ENCODE peak calls at places on chromosomes 16 and 17, in nine cellular contexts. One of them, this sample, is unnamed.
A peak's percentile ranks its signal among the peaks of the same experiment; 100 is the strongest.

GRCh38 chr17:70168979-70169706 is at the start of gene KCNJ2:
- DNase-seq in left cardiac atrium: peak; percentile 90
- DNase-seq in activated T-cell treated with anti-CD3 and anti-CD28 coated beads, Interleukin-2, amount 50 U/mL, for 72 hours: peak; percentile 69
- DNase-seq in kidney glomerular epithelial cell: peak; percentile 69
- DNase-seq in WTC11: peak; percentile 89
- DNase-seq in A549: peak; percentile 85
- DNase-seq in nucleus accumbens: peak; percentile 84
- DNase-seq in spleen: peak; percentile 97
- DNase-seq in stimulated activated CD8-positive, alpha-beta memory T cell treated with anti-CD3 and anti-CD28 coated beads, Interleukin-4, amount 100 ng/mL, for 24 hours: peak; percentile 31
- DNase-seq in this sample: peak; percentile 38

GRCh38 chr17:16491703-16492612 is at the start of gene LRRC75A:
- DNase-seq in A549: peak; percentile 53
- DNase-seq in stimulated activated CD8-positive, alpha-beta memory T cell treated with anti-CD3 and anti-CD28 coated beads, Interleukin-4, amount 100 ng/mL, for 24 hours: peak; percentile 45
- DNase-seq in nucleus accumbens: no peak
- DNase-seq in spleen: peak; percentile 88
- DNase-seq in WTC11: peak; percentile 75
- DNase-seq in left cardiac atrium: peak; percentile 43
- DNase-seq in kidney glomerular epithelial cell: no peak
- DNase-seq in activated T-cell treated with anti-CD3 and anti-CD28 coated beads, Interleukin-2, amount 50 U/mL, for 72 hours: peak; percentile 63
- DNase-seq in this sample: peak; percentile 24

GRCh38 chr16:15822957-15823356 is 33.9 kb downstream of the MYH11 start:
- DNase-seq in A549: no peak
- DNase-seq in stimulated activated CD8-positive, alpha-beta memory T cell treated with anti-CD3 and anti-CD28 coated beads, Interleukin-4, amount 100 ng/mL, for 24 hours: no peak
- DNase-seq in activated T-cell treated with anti-CD3 and anti-CD28 coated beads, Interleukin-2, amount 50 U/mL, for 72 hours: no peak
- DNase-seq in kidney glomerular epithelial cell: no peak
- DNase-seq in nucleus accumbens: no peak
- DNase-seq in WTC11: no peak
- DNase-seq in left cardiac atrium: no peak
- DNase-seq in spleen: peak; percentile 68
- DNase-seq in this sample: no peak

GRCh38 chr16:2081685-2082084 is 33.9 kb downstream of the TSC2 start:
- DNase-seq in activated T-cell treated with anti-CD3 and anti-CD28 coated beads, Interleukin-2, amount 50 U/mL, for 72 hours: no peak
- DNase-seq in left cardiac atrium: no peak
- DNase-seq in spleen: no peak
- DNase-seq in A549: no peak
- DNase-seq in WTC11: no peak
- DNase-seq in kidney glomerular epithelial cell: no peak
- DNase-seq in nucleus accumbens: no peak
- DNase-seq in stimulated activated CD8-positive, alpha-beta memory T cell treated with anti-CD3 and anti-CD28 coated beads, Interleukin-4, amount 100 ng/mL, for 24 hours: no peak
- DNase-seq in this sample: no peak

GRCh38 chr17:30092886-30093285 is 23.7 kb upstream of the NSRP1 start:
- DNase-seq in stimulated activated CD8-positive, alpha-beta memory T cell treated with anti-CD3 and anti-CD28 coated beads, Interleukin-4, amount 100 ng/mL, for 24 hours: no peak
- DNase-seq in spleen: no peak
- DNase-seq in activated T-cell treated with anti-CD3 and anti-CD28 coated beads, Interleukin-2, amount 50 U/mL, for 72 hours: no peak
- DNase-seq in kidney glomerular epithelial cell: no peak
- DNase-seq in left cardiac atrium: no peak
- DNase-seq in nucleus accumbens: no peak
- DNase-seq in WTC11: no peak
- DNase-seq in A549: no peak
- DNase-seq in this sample: no peak

GRCh38 chr16:69073181-69073669 is 32.2 kb upstream of the HAS3 start:
- DNase-seq in activated T-cell treated with anti-CD3 and anti-CD28 coated beads, Interleukin-2, amount 50 U/mL, for 72 hours: no peak
- DNase-seq in WTC11: no peak
- DNase-seq in left cardiac atrium: no peak
- DNase-seq in nucleus accumbens: no peak
- DNase-seq in spleen: no peak
- DNase-seq in kidney glomerular epithelial cell: peak; percentile 82
- DNase-seq in A549: peak; percentile 64
- DNase-seq in stimulated activated CD8-positive, alpha-beta memory T cell treated with anti-CD3 and anti-CD28 coated beads, Interleukin-4, amount 100 ng/mL, for 24 hours: no peak
- DNase-seq in this sample: no peak

GRCh38 chr17:79923974-79924638 is 84.9 kb upstream of the CBX4 start:
- DNase-seq in WTC11: peak; percentile 97
- DNase-seq in spleen: no peak
- DNase-seq in stimulated activated CD8-positive, alpha-beta memory T cell treated with anti-CD3 and anti-CD28 coated beads, Interleukin-4, amount 100 ng/mL, for 24 hours: peak; percentile 30
- DNase-seq in A549: no peak
- DNase-seq in activated T-cell treated with anti-CD3 and anti-CD28 coated beads, Interleukin-2, amount 50 U/mL, for 72 hours: peak; percentile 66
- DNase-seq in kidney glomerular epithelial cell: no peak
- DNase-seq in left cardiac atrium: no peak
- DNase-seq in nucleus accumbens: no peak
- DNase-seq in this sample: peak; percentile 17

GRCh38 chr16:4115941-4116327 is 308 bp downstream of the ADCY9 start:
- DNase-seq in left cardiac atrium: peak; percentile 28
- DNase-seq in A549: no peak
- DNase-seq in kidney glomerular epithelial cell: no peak
- DNase-seq in WTC11: no peak
- DNase-seq in nucleus accumbens: no peak
- DNase-seq in spleen: no peak
- DNase-seq in activated T-cell treated with anti-CD3 and anti-CD28 coated beads, Interleukin-2, amount 50 U/mL, for 72 hours: no peak
- DNase-seq in stimulated activated CD8-positive, alpha-beta memory T cell treated with anti-CD3 and anti-CD28 coated beads, Interleukin-4, amount 100 ng/mL, for 24 hours: no peak
- DNase-seq in this sample: no peak

GRCh38 chr17:7191571-7192270 is 12.6 kb upstream of the ASGR1 start:
- DNase-seq in stimulated activated CD8-positive, alpha-beta memory T cell treated with anti-CD3 and anti-CD28 coated beads, Interleukin-4, amount 100 ng/mL, for 24 hours: no peak
- DNase-seq in WTC11: peak; percentile 86
- DNase-seq in left cardiac atrium: no peak
- DNase-seq in nucleus accumbens: no peak
- DNase-seq in activated T-cell treated with anti-CD3 and anti-CD28 coated beads, Interleukin-2, amount 50 U/mL, for 72 hours: no peak
- DNase-seq in kidney glomerular epithelial cell: no peak
- DNase-seq in A549: peak; percentile 82
- DNase-seq in spleen: no peak
- DNase-seq in this sample: no peak

This sample was measured in Jurkat, Clone E6-1.